ENCODE peak calls at places on chromosomes 3 and 15, in ten cellular contexts. One of them, this sample, is unnamed. For H3K27me3, the result is how much of the 10 kb centered on the place peaks cover.

GRCh38 chr3:147419062-147419701 is 10.0 kb downstream of the ZIC1 start:
- DNase-seq in pancreas: peak
- DNase-seq in sigmoid colon: no peak
- DNase-seq in astrocyte: peak
- DNase-seq in stomach: no peak
- DNase-seq in uterus: peak
- DNase-seq in transverse colon: no peak
- DNase-seq in heart left ventricle: no peak
- DNase-seq in CD8-positive, alpha-beta T cell: no peak
- DNase-seq in tibial nerve: no peak
- DNase-seq in this sample: no peak

GRCh38 chr3:45966969-45967640 is 23.8 kb downstream of the CXCR6 start:
- DNase-seq in sigmoid colon: no peak
- DNase-seq in transverse colon: no peak
- DNase-seq in CD8-positive, alpha-beta T cell: no peak
- DNase-seq in tibial nerve: no peak
- DNase-seq in astrocyte: no peak
- DNase-seq in heart left ventricle: no peak
- DNase-seq in uterus: no peak
- DNase-seq in pancreas: no peak
- DNase-seq in stomach: no peak
- DNase-seq in this sample: no peak

GRCh38 chr15:41824062-41824745 is 3.7 kb upstream of the JMJD7 start:
- DNase-seq in sigmoid colon: no peak
- DNase-seq in pancreas: no peak
- DNase-seq in CD8-positive, alpha-beta T cell: peak
- DNase-seq in transverse colon: no peak
- DNase-seq in heart left ventricle: no peak
- DNase-seq in astrocyte: no peak
- DNase-seq in stomach: no peak
- DNase-seq in tibial nerve: no peak
- DNase-seq in uterus: no peak
- DNase-seq in this sample: peak

GRCh38 chr3:179391906-179392305 is 44.4 kb downstream of the MFN1 start:
- DNase-seq in transverse colon: no peak
- DNase-seq in tibial nerve: no peak
- DNase-seq in CD8-positive, alpha-beta T cell: no peak
- DNase-seq in astrocyte: no peak
- DNase-seq in pancreas: no peak
- DNase-seq in heart left ventricle: no peak
- DNase-seq in uterus: no peak
- DNase-seq in sigmoid colon: no peak
- DNase-seq in stomach: no peak
- DNase-seq in this sample: no peak

GRCh38 chr3:50050361-50050760 is 38.4 kb upstream of the RBM5 start:
- DNase-seq in heart left ventricle: no peak
- DNase-seq in astrocyte: peak
- DNase-seq in stomach: no peak
- DNase-seq in CD8-positive, alpha-beta T cell: no peak
- DNase-seq in sigmoid colon: no peak
- DNase-seq in transverse colon: no peak
- DNase-seq in uterus: no peak
- DNase-seq in pancreas: no peak
- DNase-seq in tibial nerve: no peak
- DNase-seq in this sample: no peak

GRCh38 chr3:48338635-48339034 is 5.2 kb upstream of the SPINK8 start:
- DNase-seq in sigmoid colon: no peak
- DNase-seq in transverse colon: no peak
- DNase-seq in pancreas: no peak
- DNase-seq in tibial nerve: no peak
- DNase-seq in astrocyte: peak
- DNase-seq in stomach: no peak
- DNase-seq in uterus: no peak
- DNase-seq in heart left ventricle: no peak
- DNase-seq in CD8-positive, alpha-beta T cell: no peak
- DNase-seq in this sample: no peak

GRCh38 chr3:106007512-106007911 is 138.7 kb upstream of the CBLB start:
- DNase-seq in uterus: no peak
- DNase-seq in astrocyte: no peak
- DNase-seq in sigmoid colon: no peak
- DNase-seq in tibial nerve: no peak
- DNase-seq in heart left ventricle: no peak
- DNase-seq in stomach: no peak
- DNase-seq in CD8-positive, alpha-beta T cell: no peak
- DNase-seq in transverse colon: no peak
- DNase-seq in pancreas: no peak
- DNase-seq in this sample: no peak

GRCh38 chr15:92624401-92624991 is 31.1 kb downstream of the FAM174B start:
- DNase-seq in CD8-positive, alpha-beta T cell: no peak
- DNase-seq in stomach: peak
- DNase-seq in pancreas: peak
- DNase-seq in sigmoid colon: peak
- DNase-seq in heart left ventricle: peak
- DNase-seq in uterus: peak
- DNase-seq in astrocyte: peak
- DNase-seq in tibial nerve: peak
- DNase-seq in transverse colon: peak
- DNase-seq in this sample: no peak

GRCh38 chr3:94081880-94082279 is 19.0 kb downstream of the NSUN3 start:
- DNase-seq in heart left ventricle: no peak
- DNase-seq in CD8-positive, alpha-beta T cell: no peak
- DNase-seq in pancreas: no peak
- DNase-seq in tibial nerve: no peak
- DNase-seq in stomach: no peak
- DNase-seq in uterus: no peak
- DNase-seq in astrocyte: no peak
- DNase-seq in sigmoid colon: no peak
- DNase-seq in transverse colon: no peak
- DNase-seq in this sample: no peak

GRCh38 chr15:82043726-82044372 is 2.0 kb downstream of the MEX3B start:
- DNase-seq in heart left ventricle: no peak
- DNase-seq in astrocyte: no peak
- DNase-seq in stomach: no peak
- DNase-seq in uterus: no peak
- DNase-seq in tibial nerve: no peak
- DNase-seq in CD8-positive, alpha-beta T cell: no peak
- DNase-seq in transverse colon: peak
- DNase-seq in pancreas: no peak
- DNase-seq in sigmoid colon: peak
- DNase-seq in this sample: no peak

GRCh38 chr3:40725026-40725425 is 200.3 kb downstream of the ZNF621 start:
- DNase-seq in pancreas: no peak
- DNase-seq in heart left ventricle: no peak
- DNase-seq in tibial nerve: no peak
- DNase-seq in astrocyte: no peak
- DNase-seq in CD8-positive, alpha-beta T cell: no peak
- DNase-seq in transverse colon: no peak
- DNase-seq in uterus: no peak
- DNase-seq in sigmoid colon: no peak
- DNase-seq in stomach: peak
- DNase-seq in this sample: no peak

GRCh38 chr15:66240240-66240842 is 13.2 kb downstream of the MEGF11 start:
- DNase-seq in astrocyte: no peak
- DNase-seq in sigmoid colon: no peak
- DNase-seq in pancreas: no peak
- DNase-seq in uterus: no peak
- DNase-seq in heart left ventricle: no peak
- DNase-seq in tibial nerve: no peak
- DNase-seq in stomach: no peak
- DNase-seq in transverse colon: no peak
- DNase-seq in CD8-positive, alpha-beta T cell: no peak
- DNase-seq in this sample: no peak
- H3K27me3 ChIP-seq in astrocyte: under half
- H3K27me3 ChIP-seq in sigmoid colon: under half
- H3K27me3 ChIP-seq in pancreas: under half
- H3K27me3 ChIP-seq in uterus: under half
- H3K27me3 ChIP-seq in heart left ventricle: under half
- H3K27me3 ChIP-seq in tibial nerve: under half
- H3K27me3 ChIP-seq in stomach: under half
- H3K27me3 ChIP-seq in transverse colon: under half
- H3K27me3 ChIP-seq in CD8-positive, alpha-beta T cell: under half
- H3K27me3 ChIP-seq in this sample: under half

GRCh38 chr3:156575661-156576450 is 20.9 kb upstream of the SSR3 start:
- DNase-seq in stomach: no peak
- DNase-seq in sigmoid colon: no peak
- DNase-seq in transverse colon: no peak
- DNase-seq in uterus: no peak
- DNase-seq in tibial nerve: no peak
- DNase-seq in pancreas: no peak
- DNase-seq in astrocyte: no peak
- DNase-seq in heart left ventricle: no peak
- DNase-seq in CD8-positive, alpha-beta T cell: no peak
- DNase-seq in this sample: no peak

GRCh38 chr3:156580986-156581385 is 26.1 kb upstream of the SSR3 start:
- DNase-seq in astrocyte: no peak
- DNase-seq in stomach: no peak
- DNase-seq in pancreas: no peak
- DNase-seq in tibial nerve: no peak
- DNase-seq in sigmoid colon: no peak
- DNase-seq in heart left ventricle: no peak
- DNase-seq in transverse colon: no peak
- DNase-seq in CD8-positive, alpha-beta T cell: no peak
- DNase-seq in uterus: no peak
- DNase-seq in this sample: no peak

GRCh38 chr3:156579427-156579851 is 24.5 kb upstream of the SSR3 start:
- DNase-seq in transverse colon: no peak
- DNase-seq in uterus: no peak
- DNase-seq in sigmoid colon: no peak
- DNase-seq in pancreas: no peak
- DNase-seq in stomach: no peak
- DNase-seq in CD8-positive, alpha-beta T cell: no peak
- DNase-seq in heart left ventricle: no peak
- DNase-seq in astrocyte: no peak
- DNase-seq in tibial nerve: no peak
- DNase-seq in this sample: no peak

GRCh38 chr3:156577731-156578130 is 22.8 kb upstream of the SSR3 start:
- DNase-seq in CD8-positive, alpha-beta T cell: no peak
- DNase-seq in heart left ventricle: no peak
- DNase-seq in astrocyte: no peak
- DNase-seq in transverse colon: no peak
- DNase-seq in uterus: no peak
- DNase-seq in pancreas: no peak
- DNase-seq in tibial nerve: no peak
- DNase-seq in stomach: no peak
- DNase-seq in sigmoid colon: no peak
- DNase-seq in this sample: no peak

DNA sequence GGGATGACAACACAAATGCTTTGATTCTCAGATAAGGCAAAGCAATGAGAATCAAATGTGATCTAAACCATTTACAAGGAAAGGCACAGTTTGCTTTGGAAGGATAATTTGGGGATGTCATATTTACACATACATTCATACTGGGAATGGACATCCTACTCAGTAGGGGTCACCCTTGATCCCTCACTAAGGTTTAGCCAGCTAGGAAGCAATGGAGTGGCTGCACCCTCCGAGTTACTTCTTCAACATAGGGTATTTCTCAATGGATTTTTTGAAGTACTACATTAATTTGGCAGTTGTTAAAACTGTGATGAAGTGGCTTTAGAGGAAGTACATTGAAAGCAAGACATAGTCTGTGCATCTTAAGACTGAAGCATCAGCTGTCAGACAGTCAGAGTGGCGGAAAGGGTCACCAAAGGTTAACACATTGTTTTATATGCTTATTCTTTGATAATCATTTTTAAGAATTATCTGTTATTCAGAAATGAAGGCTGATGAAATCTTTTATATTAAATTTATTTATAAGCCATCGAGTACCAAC is 22.0 kb upstream of the SSR3 start:
- DNase-seq in transverse colon: no peak
- DNase-seq in tibial nerve: no peak
- DNase-seq in pancreas: no peak
- DNase-seq in CD8-positive, alpha-beta T cell: no peak
- DNase-seq in astrocyte: no peak
- DNase-seq in sigmoid colon: no peak
- DNase-seq in heart left ventricle: no peak
- DNase-seq in stomach: no peak
- DNase-seq in uterus: no peak
- DNase-seq in this sample: no peak
- TF ChIP-seq CTCF in transverse colon: no peak
- TF ChIP-seq CTCF in tibial nerve: no peak
- TF ChIP-seq CTCF in pancreas: no peak
- TF ChIP-seq CTCF in CD8-positive, alpha-beta T cell: no peak
- TF ChIP-seq CTCF in astrocyte: no peak
- TF ChIP-seq CTCF in sigmoid colon: no peak
- TF ChIP-seq CTCF in heart left ventricle: no peak
- TF ChIP-seq CTCF in stomach: no peak
- TF ChIP-seq CTCF in uterus: no peak
- TF ChIP-seq CTCF in this sample: no peak

GRCh38 chr3:4061854-4062360 is 241.3 kb upstream of the SETMAR start:
- DNase-seq in pancreas: no peak
- DNase-seq in uterus: no peak
- DNase-seq in CD8-positive, alpha-beta T cell: no peak
- DNase-seq in astrocyte: no peak
- DNase-seq in transverse colon: no peak
- DNase-seq in tibial nerve: no peak
- DNase-seq in sigmoid colon: no peak
- DNase-seq in heart left ventricle: no peak
- DNase-seq in stomach: no peak
- DNase-seq in this sample: no peak

GRCh38 chr3:4062621-4063020 is 240.5 kb upstream of the SETMAR start:
- DNase-seq in astrocyte: no peak
- DNase-seq in tibial nerve: no peak
- DNase-seq in heart left ventricle: no peak
- DNase-seq in pancreas: no peak
- DNase-seq in uterus: no peak
- DNase-seq in transverse colon: no peak
- DNase-seq in stomach: no peak
- DNase-seq in CD8-positive, alpha-beta T cell: no peak
- DNase-seq in sigmoid colon: no peak
- DNase-seq in this sample: no peak

GRCh38 chr3:4061201-4061600 is 242.0 kb upstream of the SETMAR start:
- DNase-seq in transverse colon: no peak
- DNase-seq in sigmoid colon: no peak
- DNase-seq in astrocyte: no peak
- DNase-seq in CD8-positive, alpha-beta T cell: no peak
- DNase-seq in tibial nerve: no peak
- DNase-seq in pancreas: no peak
- DNase-seq in uterus: no peak
- DNase-seq in stomach: no peak
- DNase-seq in heart left ventricle: no peak
- DNase-seq in this sample: no peak

GRCh38 chr3:4060064-4060463 is 243.1 kb upstream of the SETMAR start:
- DNase-seq in pancreas: no peak
- DNase-seq in stomach: no peak
- DNase-seq in CD8-positive, alpha-beta T cell: no peak
- DNase-seq in tibial nerve: no peak
- DNase-seq in heart left ventricle: no peak
- DNase-seq in sigmoid colon: no peak
- DNase-seq in astrocyte: peak
- DNase-seq in transverse colon: no peak
- DNase-seq in uterus: no peak
- DNase-seq in this sample: no peak

GRCh38 chr3:4060608-4061007 is 242.6 kb upstream of the SETMAR start:
- DNase-seq in heart left ventricle: no peak
- DNase-seq in stomach: no peak
- DNase-seq in uterus: no peak
- DNase-seq in CD8-positive, alpha-beta T cell: no peak
- DNase-seq in tibial nerve: no peak
- DNase-seq in astrocyte: no peak
- DNase-seq in pancreas: no peak
- DNase-seq in transverse colon: no peak
- DNase-seq in sigmoid colon: no peak
- DNase-seq in this sample: no peak
- H3K27me3 ChIP-seq in heart left ventricle: under half
- H3K27me3 ChIP-seq in stomach: under half
- H3K27me3 ChIP-seq in uterus: under half
- H3K27me3 ChIP-seq in CD8-positive, alpha-beta T cell: under half
- H3K27me3 ChIP-seq in tibial nerve: under half
- H3K27me3 ChIP-seq in astrocyte: under half
- H3K27me3 ChIP-seq in pancreas: under half
- H3K27me3 ChIP-seq in transverse colon: under half
- H3K27me3 ChIP-seq in sigmoid colon: under half
- H3K27me3 ChIP-seq in this sample: under half

GRCh38 chr3:23900744-23901143 is 16.0 kb downstream of the NKIRAS1 start:
- DNase-seq in sigmoid colon: no peak
- DNase-seq in heart left ventricle: no peak
- DNase-seq in pancreas: no peak
- DNase-seq in astrocyte: no peak
- DNase-seq in CD8-positive, alpha-beta T cell: no peak
- DNase-seq in transverse colon: no peak
- DNase-seq in uterus: no peak
- DNase-seq in stomach: no peak
- DNase-seq in tibial nerve: no peak
- DNase-seq in this sample: no peak
- TF ChIP-seq CTCF in sigmoid colon: no peak
- TF ChIP-seq CTCF in heart left ventricle: no peak
- TF ChIP-seq CTCF in pancreas: no peak
- TF ChIP-seq CTCF in astrocyte: no peak
- TF ChIP-seq CTCF in CD8-positive, alpha-beta T cell: no peak
- TF ChIP-seq CTCF in transverse colon: no peak
- TF ChIP-seq CTCF in uterus: no peak
- TF ChIP-seq CTCF in stomach: no peak
- TF ChIP-seq CTCF in tibial nerve: no peak
- TF ChIP-seq CTCF in this sample: no peak

This sample was measured in left lung.